ENCODE peak calls at places on chromosomes 7 and 10, in eight cellular contexts. W is OCI-LY7, Z is cardiac muscle cell, U is retinal pigment epithelial cell, Y is GM23338, P is Calu3, D is right atrium auricular region, G is heart left ventricle. T is an unnamed sample.

GRCh38 chr10:90319188-90319914 is 538.5 kb downstream of the HTR7 start:
- DNase-seq in W (no peak), Z (peak), U (peak), Y (peak), P (peak), D (no peak), G (no peak), T (no peak)

GRCh38 chr10:79052311-79053080 is 16.3 kb upstream of the ZMIZ1 start:
- DNase-seq in W (peak), Z (peak), U (no peak), Y (peak), P (no peak), D (no peak), G (no peak), T (peak)

GRCh38 chr7:157522954-157523353 is 186.2 kb downstream of the DNAJB6 start:
- DNase-seq in W (no peak), Z (no peak), U (no peak), Y (no peak), P (no peak), D (peak), G (no peak), T (no peak)

GRCh38 chr7:155324918-155325235 is 27.2 kb downstream of the INSIG1 start:
- DNase-seq in W (no peak), Z (no peak), U (no peak), Y (no peak), P (no peak), D (no peak), G (no peak), T (no peak)

GRCh38 chr10:12531305-12531738 is 182.0 kb downstream of the CAMK1D start:
- DNase-seq in W (no peak), Z (no peak), U (no peak), Y (no peak), P (no peak), D (peak), G (peak), T (no peak)

GRCh38 chr10:119538632-119539358 is 3.7 kb downstream of the RGS10 start:
- DNase-seq in W (peak), Z (no peak), U (no peak), Y (no peak), P (no peak), D (no peak), G (no peak), T (no peak)

GRCh38 chr10:61994404-61995031 is 93.0 kb downstream of the ARID5B start:
- DNase-seq in W (no peak), Z (no peak), U (no peak), Y (peak), P (peak), D (no peak), G (no peak), T (no peak)

GRCh38 chr7:15932318-15932717 is 245.8 kb upstream of the MEOX2 start:
- DNase-seq in W (no peak), Z (no peak), U (peak), Y (peak), P (no peak), D (no peak), G (no peak), T (no peak)

GRCh38 chr10:133013478-133013877 is 71.1 kb upstream of the CFAP46 start:
- DNase-seq in W (no peak), Z (no peak), U (no peak), Y (no peak), P (peak), D (no peak), G (peak), T (no peak)

GRCh38 chr10:84296071-84296981 is 32.1 kb upstream of the CCSER2 start:
- DNase-seq in W (no peak), Z (no peak), U (no peak), Y (peak), P (no peak), D (no peak), G (peak), T (no peak)

GRCh38 chr7:92754756-92755581 is 81.4 kb downstream of the CDK6 start:
- DNase-seq in W (no peak), Z (no peak), U (no peak), Y (no peak), P (no peak), D (no peak), G (peak), T (no peak)

GRCh38 chr7:55505259-55505658 is 67.0 kb downstream of the VOPP1 start:
- DNase-seq in W (no peak), Z (no peak), U (no peak), Y (no peak), P (no peak), D (no peak), G (no peak), T (no peak)
- TF ChIP-seq CTCF in W (no peak), Z (no peak), U (no peak), Y (no peak), P (no peak), D (no peak), G (no peak), T (no peak)

GRCh38 chr10:46544989-46545791 is 11.3 kb downstream of the GPRIN2 start:
- DNase-seq in W (peak), Z (no peak), U (no peak), Y (peak), P (peak), D (no peak), G (peak), T (peak)
- TF ChIP-seq CTCF in W (peak), Z (peak), U (peak), Y (peak), P (peak), D (peak), G (no peak), T (no peak)

GRCh38 chr7:111329367-111330234 is 232.7 kb downstream of the IMMP2L start:
- DNase-seq in W (no peak), Z (peak), U (no peak), Y (peak), P (no peak), D (no peak), G (no peak), T (no peak)
- TF ChIP-seq CTCF in W (no peak), Z (peak), U (peak), Y (no peak), P (no peak), D (no peak), G (no peak), T (no peak)

GRCh38 chr7:141079223-141079622 is 5.4 kb downstream of the TMEM178B start:
- DNase-seq in W (no peak), Z (peak), U (no peak), Y (no peak), P (no peak), D (no peak), G (no peak), T (no peak)
- TF ChIP-seq CTCF in W (no peak), Z (no peak), U (no peak), Y (no peak), P (no peak), D (no peak), G (no peak), T (no peak)

GRCh38 chr7:44073664-44074348 is 8.4 kb upstream of the PGAM2 start:
- DNase-seq in W (no peak), Z (no peak), U (no peak), Y (peak), P (peak), D (peak), G (peak), T (peak)
- TF ChIP-seq CTCF in W (no peak), Z (no peak), U (no peak), Y (no peak), P (no peak), D (no peak), G (no peak), T (no peak)

DNA sequence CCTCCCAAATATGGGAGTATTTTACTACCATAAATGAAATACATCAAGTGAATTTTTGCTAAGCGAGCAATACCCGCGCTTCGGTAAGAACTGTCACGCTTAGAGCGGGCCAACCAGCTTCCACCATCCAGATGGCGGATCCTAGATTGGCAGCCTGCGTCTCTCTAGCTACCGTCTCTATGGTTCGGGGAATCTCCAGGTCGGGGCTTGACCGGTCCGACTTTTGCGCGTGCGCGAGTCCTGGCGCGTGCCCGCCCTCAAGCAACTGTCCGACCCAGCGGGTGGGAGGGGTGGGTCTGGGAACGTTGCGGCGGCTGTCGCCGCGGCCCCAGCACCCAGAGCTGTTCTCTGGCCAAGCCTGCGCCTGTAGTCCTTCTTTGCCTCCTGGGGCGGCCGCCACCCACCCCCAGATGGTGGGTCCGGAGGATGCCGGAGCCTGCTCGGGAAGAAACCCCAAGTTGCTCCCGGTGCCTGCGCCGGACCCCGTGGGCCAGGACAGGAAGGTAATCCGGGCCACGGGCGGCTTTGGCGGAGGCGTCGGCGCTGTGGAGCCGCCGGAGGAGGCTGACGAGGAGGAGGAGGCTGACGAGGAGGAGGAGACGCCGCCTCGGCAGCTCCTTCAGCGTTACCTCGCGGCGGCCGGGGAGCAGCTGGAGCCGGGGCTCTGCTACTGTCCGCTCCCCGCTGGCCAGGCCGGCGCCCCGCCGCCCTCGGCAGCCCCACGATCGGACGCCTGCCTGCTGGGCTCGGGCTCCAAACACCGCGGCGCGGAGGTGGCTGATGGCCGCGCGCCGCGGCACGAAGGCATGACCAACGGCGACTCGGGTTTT is at the start of gene TBC1D12:
- DNase-seq in W (peak), Z (peak), U (peak), Y (peak), P (peak), D (peak), G (peak), T (peak)
- TF ChIP-seq CTCF in W (no peak), Z (no peak), U (no peak), Y (no peak), P (no peak), D (peak), G (no peak), T (no peak)

GRCh38 chr7:14635955-14636354 is 266.6 kb downstream of the DGKB start:
- DNase-seq in W (no peak), Z (no peak), U (no peak), Y (no peak), P (no peak), D (no peak), G (no peak), T (no peak)

GRCh38 chr7:14639801-14640200 is 262.8 kb downstream of the DGKB start:
- DNase-seq in W (no peak), Z (no peak), U (no peak), Y (no peak), P (peak), D (no peak), G (no peak), T (no peak)

GRCh38 chr7:14639329-14639728 is 263.2 kb downstream of the DGKB start:
- DNase-seq in W (no peak), Z (no peak), U (no peak), Y (no peak), P (no peak), D (no peak), G (no peak), T (no peak)

GRCh38 chr7:14637968-14638367 is 264.6 kb downstream of the DGKB start:
- DNase-seq in W (no peak), Z (no peak), U (no peak), Y (no peak), P (no peak), D (no peak), G (no peak), T (no peak)
- TF ChIP-seq CTCF in W (no peak), Z (no peak), U (no peak), Y (no peak), P (peak), D (no peak), G (no peak), T (no peak)